ENCODE peak calls at places on chromosomes 7 and 10, in eight cellular contexts. H, I, O, A, B, Q, F and X are unnamed samples.

GRCh38 chr7:48976268-48976667 is 51.9 kb downstream of the CDC14C start:
- DNase-seq in B (no peak), H (no peak), A (no peak), Q (no peak), F (no peak), I (no peak), O (no peak), X (no peak)

GRCh38 chr10:26863677-26864076 is 2.9 kb upstream of the ABI1 start:
- DNase-seq in F (no peak), Q (no peak), B (no peak), I (no peak), O (no peak), H (no peak), A (no peak), X (no peak)

GRCh38 chr10:60942604-60943269 is 1.2 kb downstream of the RHOBTB1 start:
- DNase-seq in Q (peak; percentile 74), I (peak; percentile 65), O (no peak), B (peak; percentile 74), H (no peak), A (peak; percentile 40), F (peak; percentile 46), X (no peak)

GRCh38 chr10:120458432-120458831 is 1.4 kb downstream of the PLPP4 start:
- DNase-seq in H (no peak), A (no peak), F (no peak), Q (no peak), B (no peak), O (no peak), I (no peak), X (no peak)

GRCh38 chr10:14585287-14586193 is 189.2 kb downstream of the FAM107B start:
- DNase-seq in I (no peak), O (peak; percentile 56), F (peak; percentile 58), Q (no peak), B (no peak), H (peak; percentile 45), A (no peak), X (peak; percentile 27)

GRCh38 chr10:93751832-93752231 is 5.9 kb upstream of the LGI1 start:
- DNase-seq in B (no peak), I (peak; percentile 61), F (peak; percentile 22), O (peak; percentile 65), H (peak; percentile 7), Q (peak; percentile 5), A (peak; percentile 15), X (no peak)

GRCh38 chr7:89503281-89503680 is 651.0 kb upstream of the STEAP1 start:
- DNase-seq in H (no peak), Q (no peak), F (no peak), I (no peak), A (no peak), O (no peak), B (no peak), X (no peak)

GRCh38 chr7:121182902-121183301 is 145.9 kb upstream of the WNT16 start:
- DNase-seq in Q (no peak), I (no peak), A (no peak), H (no peak), B (no peak), F (no peak), O (no peak), X (no peak)

GRCh38 chr10:119654540-119654939 is 3.4 kb downstream of the BAG3 start:
- DNase-seq in B (no peak), H (peak; percentile 80), F (peak; percentile 61), I (no peak), Q (no peak), O (no peak), A (no peak), X (no peak)

GRCh38 chr7:90530263-90530662 is 60.8 kb downstream of the PTTG1IP2 start:
- DNase-seq in A (peak; percentile 56), F (no peak), O (no peak), B (no peak), I (no peak), Q (no peak), H (peak; percentile 72), X (no peak)

GRCh38 chr10:122435212-122435827 is 19.1 kb upstream of the ARMS2 start:
- DNase-seq in Q (peak; percentile 21), H (no peak), A (no peak), O (no peak), I (peak; percentile 66), B (no peak), F (peak; percentile 75), X (peak; percentile 48)

GRCh38 chr7:87356448-87356847 is 11.0 kb downstream of the CROT start:
- DNase-seq in O (no peak), I (no peak), F (no peak), Q (peak; percentile 57), H (no peak), B (no peak), A (no peak), X (no peak)

GRCh38 chr10:95406651-95407280 is 116.0 kb upstream of the PDLIM1 start:
- DNase-seq in H (peak; percentile 35), O (no peak), I (peak; percentile 72), Q (peak; percentile 40), F (peak; percentile 91), B (no peak), A (no peak), X (no peak)

GRCh38 chr7:105352018-105352612 is 36.6 kb downstream of the SRPK2 start:
- DNase-seq in B (peak; percentile 85), F (peak; percentile 12), H (peak; percentile 68), A (peak; percentile 98), O (no peak), Q (no peak), I (peak; percentile 39), X (peak; percentile 95)

GRCh38 chr10:103967433-103968142 is 648 bp downstream of the SLK start:
- DNase-seq in B (no peak), Q (peak; percentile 41), O (no peak), A (peak; percentile 15), F (peak; percentile 37), H (peak; percentile 42), I (peak; percentile 70), X (peak; percentile 28)

GRCh38 chr7:80428161-80429054 is 83.5 kb downstream of the GNAT3 start:
- DNase-seq in O (peak; percentile 41), A (peak; percentile 36), Q (peak; percentile 3), B (no peak), F (peak; percentile 73), H (peak; percentile 62), I (peak; percentile 58), X (peak; percentile 19)

GRCh38 chr10:34514290-34514689 is 300.8 kb downstream of the PARD3 start:
- DNase-seq in B (no peak), I (no peak), H (peak; percentile 82), F (peak; percentile 88), O (no peak), A (peak; percentile 64), Q (no peak), X (no peak)

GRCh38 chr10:123062726-123063125 is 53.9 kb downstream of the ACADSB start:
- DNase-seq in A (no peak), F (no peak), Q (no peak), O (no peak), I (no peak), B (no peak), H (no peak), X (no peak)

GRCh38 chr10:12332572-12333381 is 16.6 kb upstream of the CAMK1D start:
- DNase-seq in I (no peak), A (peak; percentile 25), Q (no peak), F (no peak), H (peak; percentile 21), B (no peak), O (no peak), X (no peak)

GRCh38 chr10:3475367-3475766 is 302.8 kb upstream of the PITRM1 start:
- DNase-seq in B (no peak), H (no peak), F (no peak), Q (no peak), I (no peak), O (no peak), A (no peak), X (no peak)

GRCh38 chr7:87570178-87570577 is 30.5 kb downstream of the ABCB1 start:
- DNase-seq in I (no peak), B (no peak), A (peak; percentile 93), H (peak; percentile 64), Q (no peak), F (peak; percentile 62), O (no peak), X (no peak)

DNA sequence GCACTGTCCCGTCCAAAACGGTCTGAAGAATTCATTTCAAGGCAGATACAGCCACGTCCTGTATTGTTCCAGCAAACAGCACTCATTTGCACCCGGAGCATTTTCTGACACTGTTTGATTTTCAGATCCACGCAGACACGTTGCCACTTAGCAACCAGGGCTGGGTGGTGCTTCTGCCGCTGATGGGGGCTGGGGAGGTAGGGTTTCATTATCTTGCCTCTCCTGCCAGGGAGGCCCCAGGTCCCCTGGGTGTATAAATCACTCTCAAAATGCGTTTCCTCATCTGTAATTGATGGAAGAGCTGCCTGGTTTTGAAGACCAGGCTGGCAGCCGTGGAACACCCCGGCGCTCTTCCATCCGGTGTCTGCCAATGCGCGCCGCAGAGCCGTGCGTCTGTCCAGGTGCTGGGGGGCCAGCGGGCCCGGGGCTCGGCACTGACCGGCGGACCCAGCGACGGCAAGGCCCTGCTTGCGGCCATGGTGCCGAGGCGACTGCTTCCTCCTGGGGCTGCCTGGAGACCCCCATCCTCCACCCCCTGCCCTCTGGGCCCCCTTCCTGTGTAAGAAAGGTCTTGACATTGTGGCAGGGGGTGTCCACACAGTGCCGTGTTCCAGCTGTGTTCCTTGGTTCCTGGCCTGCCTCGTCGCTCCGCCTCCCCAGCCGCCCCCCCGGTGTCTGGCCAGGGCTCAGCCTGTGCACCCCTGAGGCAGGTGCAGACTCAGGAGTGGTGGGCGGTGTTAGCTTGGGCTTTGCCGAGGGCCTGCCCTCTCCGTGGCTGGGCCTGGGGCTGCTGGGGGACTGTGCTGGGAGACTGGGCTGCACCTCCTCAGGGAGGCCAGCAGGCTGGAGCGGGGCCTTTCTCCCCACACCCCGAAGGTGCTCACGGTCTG is 16.6 kb downstream of the ADGRA1 start:
- DNase-seq in Q (no peak), I (no peak), A (no peak), H (no peak), F (no peak), B (no peak), O (no peak), X (no peak)
- H3K79me2 ChIP-seq in Q (no peaks in the 10 kb centered on the region), I (no peaks in the 10 kb centered on the region), A (no peaks in the 10 kb centered on the region), H (no peaks in the 10 kb centered on the region), F (no peaks in the 10 kb centered on the region), B (no peaks in the 10 kb centered on the region), O (no peaks in the 10 kb centered on the region), X (no peaks in the 10 kb centered on the region)

GRCh38 chr10:88159127-88159829 is 295.9 kb downstream of the PTEN start:
- DNase-seq in I (no peak), F (no peak), O (no peak), H (no peak), A (no peak), B (no peak), Q (no peak), X (no peak)
- H2AFZ ChIP-seq in I (no peak overlapping the region), F (no peak overlapping the region), O (no peak overlapping the region), H (peak overlapping the region; percentile 70), A (peak overlapping the region; percentile 9), B (peak overlapping the region; percentile 49), Q (no peak overlapping the region), X (no peak overlapping the region)

GRCh38 chr7:134031835-134032617 is 95.1 kb upstream of the LRGUK start:
- DNase-seq in O (no peak), Q (no peak), I (no peak), H (no peak), F (peak; percentile 26), B (peak; percentile 84), A (no peak), X (no peak)
- TF ChIP-seq CTCF in O (peak; percentile 45), Q (no peak), I (peak; percentile 9), H (peak; percentile 33), F (peak; percentile 58), B (peak; percentile 57), A (peak; percentile 4), X (peak; percentile 41)

DNA sequence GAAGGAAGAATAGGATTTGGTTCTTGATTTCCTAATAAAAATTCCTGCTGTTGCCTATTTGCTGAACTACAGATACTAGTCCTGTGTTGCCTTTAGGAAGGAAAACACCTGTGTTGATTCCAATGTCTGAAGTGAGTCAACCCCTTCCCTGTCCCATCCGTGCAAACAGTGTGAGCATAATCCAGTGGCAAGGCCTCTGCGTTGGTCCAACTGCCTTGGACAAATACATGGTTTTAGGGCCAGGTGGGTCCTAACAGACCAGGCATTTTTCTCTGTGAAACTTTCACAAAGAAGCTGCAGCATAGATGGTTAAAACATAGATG is 1.7 kb downstream of the PLA2G12B start:
- DNase-seq in H (no peak), O (no peak), F (peak; percentile 66), Q (no peak), I (peak; percentile 33), B (no peak), A (no peak), X (no peak)
- H3K79me2 ChIP-seq in H (no peaks in the 10 kb centered on the region), O (no peaks in the 10 kb centered on the region), F (no peaks in the 10 kb centered on the region), Q (no peaks in the 10 kb centered on the region), I (peaks cover 35% of the 10 kb centered on the region), B (no peaks in the 10 kb centered on the region), A (no peaks in the 10 kb centered on the region), X (no peaks in the 10 kb centered on the region)